ENCODE peak calls at places on chromosomes 4 and X, in six cellular contexts. One of them, this sample, is unnamed.

GRCh38 chrX:9416562-9417319 is 48.1 kb upstream of the TBL1X start:
- DNase-seq in HCT116: no peak
- DNase-seq in HepG2: no peak
- DNase-seq in K562: no peak
- DNase-seq in H1: no peak
- DNase-seq in GM12878: no peak
- DNase-seq in this sample: no peak

GRCh38 chr4:67522851-67523671 is 22.2 kb downstream of the CENPC start:
- DNase-seq in HCT116: no peak
- DNase-seq in HepG2: no peak
- DNase-seq in K562: peak
- DNase-seq in H1: no peak
- DNase-seq in GM12878: no peak
- DNase-seq in this sample: no peak

GRCh38 chr4:41185614-41186609 is 28.4 kb downstream of the APBB2 start:
- DNase-seq in HCT116: no peak
- DNase-seq in HepG2: no peak
- DNase-seq in K562: no peak
- DNase-seq in H1: no peak
- DNase-seq in GM12878: no peak
- DNase-seq in this sample: no peak

GRCh38 chrX:23673108-23673507 is 5.8 kb downstream of the PRDX4 start:
- DNase-seq in HCT116: no peak
- DNase-seq in HepG2: no peak
- DNase-seq in K562: no peak
- DNase-seq in H1: no peak
- DNase-seq in GM12878: no peak
- DNase-seq in this sample: no peak

GRCh38 chrX:153971124-153971631 is 440 bp downstream of the HCFC1 start:
- DNase-seq in HCT116: peak
- DNase-seq in HepG2: peak
- DNase-seq in K562: peak
- DNase-seq in H1: peak
- DNase-seq in GM12878: peak
- DNase-seq in this sample: peak

GRCh38 chr4:139028191-139028661 is 12.6 kb downstream of the NOCT start:
- DNase-seq in HCT116: no peak
- DNase-seq in HepG2: no peak
- DNase-seq in K562: no peak
- DNase-seq in H1: no peak
- DNase-seq in GM12878: no peak
- DNase-seq in this sample: no peak

GRCh38 chr4:26081795-26082498 is 167.9 kb downstream of the SMIM20 start:
- DNase-seq in HCT116: peak
- DNase-seq in HepG2: peak
- DNase-seq in K562: peak
- DNase-seq in H1: no peak
- DNase-seq in GM12878: no peak
- DNase-seq in this sample: peak

GRCh38 chr4:175927121-175927520 is 115.1 kb upstream of the GPM6A start:
- DNase-seq in HCT116: no peak
- DNase-seq in HepG2: no peak
- DNase-seq in K562: no peak
- DNase-seq in H1: no peak
- DNase-seq in GM12878: peak
- DNase-seq in this sample: no peak

GRCh38 chr4:147447820-147448219 is 33.1 kb upstream of the EDNRA start:
- DNase-seq in HCT116: no peak
- DNase-seq in HepG2: no peak
- DNase-seq in K562: no peak
- DNase-seq in H1: no peak
- DNase-seq in GM12878: no peak
- DNase-seq in this sample: no peak

GRCh38 chr4:95547708-95548471 is 883 bp downstream of the UNC5C start:
- DNase-seq in HCT116: no peak
- DNase-seq in HepG2: no peak
- DNase-seq in K562: no peak
- DNase-seq in H1: peak
- DNase-seq in GM12878: no peak
- DNase-seq in this sample: no peak

GRCh38 chr4:153729901-153730300 is 29.9 kb downstream of the RNF175 start:
- DNase-seq in HCT116: no peak
- DNase-seq in HepG2: no peak
- DNase-seq in K562: no peak
- DNase-seq in H1: no peak
- DNase-seq in GM12878: no peak
- DNase-seq in this sample: no peak

GRCh38 chrX:18899796-18900380 is 84.0 kb downstream of the PHKA2 start:
- DNase-seq in HCT116: no peak
- DNase-seq in HepG2: no peak
- DNase-seq in K562: no peak
- DNase-seq in H1: no peak
- DNase-seq in GM12878: no peak
- DNase-seq in this sample: no peak

GRCh38 chrX:97547873-97548578 is 664.3 kb downstream of the RPA4 start:
- DNase-seq in HCT116: peak
- DNase-seq in HepG2: peak
- DNase-seq in K562: no peak
- DNase-seq in H1: no peak
- DNase-seq in GM12878: no peak
- DNase-seq in this sample: no peak

GRCh38 chr4:109803924-109804571 is 2.2 kb upstream of the CFI start:
- DNase-seq in HCT116: peak
- DNase-seq in HepG2: peak
- DNase-seq in K562: no peak
- DNase-seq in H1: no peak
- DNase-seq in GM12878: peak
- DNase-seq in this sample: no peak

GRCh38 chrX:103537871-103538387 is 18.6 kb upstream of the RAB40A start:
- DNase-seq in HCT116: no peak
- DNase-seq in HepG2: no peak
- DNase-seq in K562: no peak
- DNase-seq in H1: no peak
- DNase-seq in GM12878: no peak
- DNase-seq in this sample: no peak

GRCh38 chr4:180942367-180942916 is 1300.8 kb upstream of the TENM3 start:
- DNase-seq in HCT116: no peak
- DNase-seq in HepG2: no peak
- DNase-seq in K562: no peak
- DNase-seq in H1: no peak
- DNase-seq in GM12878: no peak
- DNase-seq in this sample: no peak

GRCh38 chrX:12887141-12887540 is 19.3 kb upstream of the TLR8 start:
- DNase-seq in HCT116: no peak
- DNase-seq in HepG2: no peak
- DNase-seq in K562: no peak
- DNase-seq in H1: no peak
- DNase-seq in GM12878: no peak
- DNase-seq in this sample: no peak

GRCh38 chr4:99705891-99706290 is 48.3 kb upstream of the C4orf54 start:
- DNase-seq in HCT116: no peak
- DNase-seq in HepG2: no peak
- DNase-seq in K562: no peak
- DNase-seq in H1: no peak
- DNase-seq in GM12878: no peak
- DNase-seq in this sample: no peak

GRCh38 chrX:97743014-97743413 is 859.3 kb downstream of the RPA4 start:
- DNase-seq in HCT116: no peak
- DNase-seq in HepG2: no peak
- DNase-seq in K562: no peak
- DNase-seq in H1: no peak
- DNase-seq in GM12878: no peak
- DNase-seq in this sample: no peak

GRCh38 chr4:31088600-31089230 is 368.5 kb downstream of the PCDH7 start:
- DNase-seq in HCT116: peak
- DNase-seq in HepG2: no peak
- DNase-seq in K562: no peak
- DNase-seq in H1: no peak
- DNase-seq in GM12878: no peak
- DNase-seq in this sample: no peak

GRCh38 chr4:5370286-5370685 is 319.0 kb downstream of the STK32B start:
- DNase-seq in HCT116: no peak
- DNase-seq in HepG2: no peak
- DNase-seq in K562: no peak
- DNase-seq in H1: no peak
- DNase-seq in GM12878: no peak
- DNase-seq in this sample: no peak

GRCh38 chrX:56745019-56745418 is 16.0 kb downstream of the NBDY start:
- DNase-seq in HCT116: peak
- DNase-seq in HepG2: peak
- DNase-seq in K562: no peak
- DNase-seq in H1: no peak
- DNase-seq in GM12878: no peak
- DNase-seq in this sample: no peak

GRCh38 chr4:48667148-48667547 is 112.9 kb downstream of the FRYL start:
- DNase-seq in HCT116: no peak
- DNase-seq in HepG2: no peak
- DNase-seq in K562: no peak
- DNase-seq in H1: no peak
- DNase-seq in GM12878: no peak
- DNase-seq in this sample: no peak

GRCh38 chr4:48669086-48669485 is 111.0 kb downstream of the FRYL start:
- DNase-seq in HCT116: no peak
- DNase-seq in HepG2: no peak
- DNase-seq in K562: no peak
- DNase-seq in H1: no peak
- DNase-seq in GM12878: no peak
- DNase-seq in this sample: no peak

GRCh38 chr4:48668254-48669017 is 111.6 kb downstream of the FRYL start:
- DNase-seq in HCT116: no peak
- DNase-seq in HepG2: no peak
- DNase-seq in K562: no peak
- DNase-seq in H1: no peak
- DNase-seq in GM12878: no peak
- DNase-seq in this sample: no peak

GRCh38 chr4:48673537-48673936 is 106.5 kb downstream of the FRYL start:
- DNase-seq in HCT116: no peak
- DNase-seq in HepG2: no peak
- DNase-seq in K562: no peak
- DNase-seq in H1: no peak
- DNase-seq in GM12878: no peak
- DNase-seq in this sample: no peak

DNA sequence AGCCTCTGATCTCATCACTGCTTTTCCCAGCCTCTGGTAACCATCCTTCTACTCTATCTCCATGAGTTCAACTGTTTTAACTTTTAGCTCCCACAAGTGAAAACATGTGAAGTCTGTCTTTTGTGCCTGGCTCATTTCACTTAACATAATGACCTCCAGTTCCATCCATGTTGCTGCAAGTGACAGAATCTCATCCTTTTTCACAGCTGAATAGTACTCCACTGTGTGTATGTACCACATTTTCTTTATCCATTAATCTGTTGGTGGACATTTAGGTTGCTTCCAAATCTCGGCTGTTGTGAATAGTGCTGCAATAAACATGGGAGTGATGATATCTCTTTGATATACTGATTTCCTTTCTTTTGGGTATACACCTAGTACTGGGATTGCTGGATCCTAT is 109.5 kb downstream of the FRYL start:
- DNase-seq in HCT116: no peak
- DNase-seq in HepG2: no peak
- DNase-seq in K562: no peak
- DNase-seq in H1: no peak
- DNase-seq in GM12878: no peak
- DNase-seq in this sample: no peak
- H3K9ac ChIP-seq in HCT116: no peak
- H3K9ac ChIP-seq in HepG2: no peak
- H3K9ac ChIP-seq in K562: no peak
- H3K9ac ChIP-seq in H1: no peak
- H3K9ac ChIP-seq in GM12878: no peak
- H3K9ac ChIP-seq in this sample: no peak

GRCh38 chr4:85302756-85303155 is 172.2 kb upstream of the ARHGAP24 start:
- DNase-seq in HCT116: no peak
- DNase-seq in HepG2: no peak
- DNase-seq in K562: no peak
- DNase-seq in H1: no peak
- DNase-seq in GM12878: no peak
- DNase-seq in this sample: no peak

GRCh38 chr4:85298037-85298436 is 176.9 kb upstream of the ARHGAP24 start:
- DNase-seq in HCT116: no peak
- DNase-seq in HepG2: no peak
- DNase-seq in K562: no peak
- DNase-seq in H1: no peak
- DNase-seq in GM12878: no peak
- DNase-seq in this sample: no peak

DNA sequence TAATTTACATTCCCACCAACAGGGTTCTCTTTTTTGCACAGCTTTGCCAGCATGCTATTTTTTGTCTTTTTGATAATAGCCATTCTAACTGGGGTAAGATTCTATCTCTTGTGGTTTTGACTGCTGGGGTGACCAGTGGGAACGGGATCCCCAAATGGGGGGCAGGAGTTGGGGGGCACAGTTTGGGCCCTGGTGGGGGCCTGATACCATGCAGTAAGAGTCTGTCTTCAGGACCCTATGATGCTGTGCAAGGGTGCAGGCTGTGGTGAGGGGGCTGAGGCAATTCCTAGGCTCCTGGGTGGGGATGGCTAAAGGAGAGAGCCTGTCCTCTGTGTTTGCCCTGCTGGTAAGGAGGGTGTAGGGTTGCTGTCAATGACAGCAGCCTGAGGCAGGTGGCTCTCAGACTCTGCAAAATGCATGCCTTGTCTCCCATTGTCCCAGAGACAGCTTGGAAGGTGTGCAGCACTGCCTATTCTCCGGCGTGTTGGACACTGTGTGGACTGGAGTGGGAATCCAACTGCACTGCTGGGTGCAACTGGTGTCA is 172.7 kb upstream of the ARHGAP24 start:
- DNase-seq in HCT116: no peak
- DNase-seq in HepG2: no peak
- DNase-seq in K562: no peak
- DNase-seq in H1: no peak
- DNase-seq in GM12878: no peak
- DNase-seq in this sample: no peak
- TF ChIP-seq YY1 in HCT116: no peak
- TF ChIP-seq YY1 in HepG2: no peak
- TF ChIP-seq YY1 in K562: no peak
- TF ChIP-seq YY1 in H1: no peak
- TF ChIP-seq YY1 in GM12878: no peak
- TF ChIP-seq YY1 in this sample: no peak

DNA sequence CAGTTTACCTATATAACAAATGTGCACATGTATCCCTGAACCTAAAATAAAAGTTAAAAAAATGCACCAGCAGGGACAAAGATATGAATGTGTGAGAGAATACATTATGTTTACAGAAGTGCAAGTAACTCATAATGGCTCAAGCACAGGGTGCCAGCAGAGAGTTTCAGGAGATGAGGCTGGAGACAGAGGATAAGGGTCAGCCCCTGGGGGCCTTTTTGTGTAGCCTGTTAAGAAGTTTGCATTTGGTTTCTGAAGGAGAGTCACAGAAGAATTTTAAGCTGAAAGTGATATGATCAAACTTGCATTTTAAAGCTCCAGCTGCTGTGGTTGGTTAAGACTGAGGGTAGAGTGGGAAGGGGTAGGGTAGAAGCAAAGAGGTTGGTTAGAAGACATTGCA is 48.6 kb upstream of the CAPN6 start:
- DNase-seq in HCT116: no peak
- DNase-seq in HepG2: no peak
- DNase-seq in K562: no peak
- DNase-seq in H1: no peak
- DNase-seq in GM12878: no peak
- DNase-seq in this sample: no peak
- TF ChIP-seq ZNF274 in HCT116: no peak
- TF ChIP-seq ZNF274 in HepG2: no peak
- TF ChIP-seq ZNF274 in K562: no peak
- TF ChIP-seq ZNF274 in H1: no peak
- TF ChIP-seq ZNF274 in GM12878: no peak
- TF ChIP-seq ZNF274 in this sample: no peak

GRCh38 chrX:11530621-11531020 is 135.1 kb downstream of the ARHGAP6 start:
- DNase-seq in HCT116: no peak
- DNase-seq in HepG2: no peak
- DNase-seq in K562: no peak
- DNase-seq in H1: no peak
- DNase-seq in GM12878: no peak
- DNase-seq in this sample: no peak
- H3K9ac ChIP-seq in HCT116: no peak
- H3K9ac ChIP-seq in HepG2: no peak
- H3K9ac ChIP-seq in K562: no peak
- H3K9ac ChIP-seq in H1: no peak
- H3K9ac ChIP-seq in GM12878: no peak
- H3K9ac ChIP-seq in this sample: no peak